ENCODE peak calls at places on chromosomes 6 and 20, in five cellular contexts. W is fibroblast of lung, Z is sigmoid colon, T is breast epithelium, R is adrenal gland. B is an unnamed sample.

GRCh38 chr6:54981647-54982046 is 135.1 kb downstream of the FAM83B start:
- DNase-seq in W (peak; percentile 65), Z (no peak), T (no peak), R (no peak), B (no peak)

GRCh38 chr20:47438464-47439381 is 63.0 kb upstream of the NCOA3 start:
- DNase-seq in W (no peak), Z (no peak), T (no peak), R (no peak), B (peak; percentile 30)

GRCh38 chr6:24033284-24033683 is 92.7 kb upstream of the NRSN1 start:
- DNase-seq in W (no peak), Z (no peak), T (no peak), R (no peak), B (no peak)

GRCh38 chr6:125294925-125295324 is 6.8 kb downstream of the HDDC2 start:
- DNase-seq in W (no peak), Z (no peak), T (no peak), R (no peak), B (no peak)

GRCh38 chr20:62449951-62450815 is 22.8 kb upstream of the RBBP8NL start:
- DNase-seq in W (no peak), Z (no peak), T (no peak), R (peak; percentile 33), B (no peak)

GRCh38 chr20:62020935-62021701 is 44.6 kb downstream of the TAF4 start:
- DNase-seq in W (peak; percentile 46), Z (peak; percentile 81), T (no peak), R (no peak), B (no peak)

GRCh38 chr20:57783956-57784837 is 74.4 kb upstream of the PMEPA1 start:
- DNase-seq in W (no peak), Z (no peak), T (no peak), R (no peak), B (no peak)

GRCh38 chr20:480044-480443 is 17.7 kb upstream of the TBC1D20 start:
- DNase-seq in W (no peak), Z (no peak), T (no peak), R (no peak), B (no peak)

GRCh38 chr6:12921467-12921866 is 204.9 kb downstream of the PHACTR1 start:
- DNase-seq in W (no peak), Z (no peak), T (no peak), R (no peak), B (no peak)

GRCh38 chr20:38049800-38050199 is 16.3 kb downstream of the RPRD1B start:
- DNase-seq in W (peak; percentile 48), Z (no peak), T (no peak), R (no peak), B (no peak)

GRCh38 chr20:58950603-58951002 is 30.5 kb upstream of the NELFCD start:
- DNase-seq in W (no peak), Z (no peak), T (no peak), R (no peak), B (no peak)

GRCh38 chr6:90605749-90606344 is 19.0 kb upstream of the MAP3K7 start:
- DNase-seq in W (no peak), Z (no peak), T (no peak), R (no peak), B (no peak)

GRCh38 chr6:122200441-122200840 is 199.0 kb upstream of the HSF2 start:
- DNase-seq in W (peak; percentile 12), Z (no peak), T (no peak), R (no peak), B (no peak)

GRCh38 chr6:87982134-87982533 is 65.5 kb upstream of the SPACA1 start:
- DNase-seq in W (no peak), Z (no peak), T (no peak), R (no peak), B (no peak)

GRCh38 chr6:106757267-106757666 is 127.9 kb downstream of the QRSL1 start:
- DNase-seq in W (no peak), Z (no peak), T (no peak), R (no peak), B (no peak)

GRCh38 chr20:63863021-63863797 is 1.9 kb upstream of the TPD52L2 start:
- DNase-seq in W (no peak), Z (no peak), T (no peak), R (no peak), B (no peak)

GRCh38 chr6:25628471-25629201 is 23.4 kb upstream of the SCGN start:
- DNase-seq in W (no peak), Z (no peak), T (no peak), R (no peak), B (no peak)

GRCh38 chr6:157226026-157226639 is 97.2 kb downstream of the TMEM242 start:
- DNase-seq in W (peak; percentile 37), Z (no peak), T (no peak), R (peak; percentile 66), B (no peak)

GRCh38 chr6:157724960-157725741 is 97.9 kb upstream of the SNX9 start:
- DNase-seq in W (no peak), Z (no peak), T (no peak), R (no peak), B (no peak)

GRCh38 chr6:170062904-170063220 is 228.0 kb downstream of the DLL1 start:
- DNase-seq in W (no peak), Z (peak; percentile 54), T (peak; percentile 20), R (peak; percentile 1), B (no peak)

GRCh38 chr6:129120856-129121255 is 237.9 kb downstream of the LAMA2 start:
- DNase-seq in W (no peak), Z (no peak), T (no peak), R (no peak), B (no peak)

GRCh38 chr20:32451682-32452461 is 93.7 kb downstream of the ASXL1 start:
- DNase-seq in W (no peak), Z (no peak), T (peak; percentile 41), R (peak; percentile 19), B (no peak)

GRCh38 chr20:19897891-19898290 is 119.3 kb upstream of the NAA20 start:
- DNase-seq in W (no peak), Z (no peak), T (no peak), R (no peak), B (no peak)

GRCh38 chr6:155224031-155224451 is 39.8 kb upstream of the CLDN20 start:
- DNase-seq in W (peak; percentile 68), Z (no peak), T (no peak), R (peak; percentile 25), B (no peak)

GRCh38 chr6:125789167-125789566 is 1.6 kb upstream of the NCOA7 start:
- DNase-seq in W (no peak), Z (peak; percentile 74), T (no peak), R (peak; percentile 72), B (no peak)

GRCh38 chr20:23167436-23167835 is 81.3 kb upstream of the CD93 start:
- DNase-seq in W (no peak), Z (no peak), T (no peak), R (no peak), B (no peak)

GRCh38 chr20:16590234-16590633 is 17.0 kb upstream of the KIF16B start:
- DNase-seq in W (no peak), Z (no peak), T (no peak), R (no peak), B (no peak)

GRCh38 chr20:59006167-59006863 is 739 bp downstream of the CTSZ start:
- DNase-seq in W (no peak), Z (peak; percentile 81), T (peak; percentile 55), R (no peak), B (no peak)

GRCh38 chr20:23111944-23112342 is 25.8 kb upstream of the CD93 start:
- DNase-seq in W (no peak), Z (no peak), T (no peak), R (no peak), B (no peak)

GRCh38 chr6:109717971-109718370 is 26.9 kb downstream of the FIG4 start:
- DNase-seq in W (no peak), Z (no peak), T (no peak), R (no peak), B (no peak)

GRCh38 chr20:1320902-1321653 is 7.9 kb downstream of the SDCBP2 start:
- DNase-seq in W (no peak), Z (no peak), T (no peak), R (no peak), B (no peak)

GRCh38 chr6:131093334-131093733 is 30.3 kb upstream of the EPB41L2 start:
- DNase-seq in W (no peak), Z (no peak), T (no peak), R (no peak), B (no peak)

GRCh38 chr20:15446373-15446772 is 1109.0 kb upstream of the FLRT3 start:
- DNase-seq in W (no peak), Z (no peak), T (peak; percentile 54), R (peak; percentile 14), B (no peak)

GRCh38 chr6:32195902-32196681 is 3.6 kb upstream of the GPSM3 start:
- DNase-seq in W (peak; percentile 84), Z (peak; percentile 97), T (peak; percentile 91), R (peak; percentile 89), B (peak; percentile 76)

GRCh38 chr6:32194825-32195651 is 2.6 kb upstream of the GPSM3 start:
- DNase-seq in W (peak; percentile 73), Z (no peak), T (no peak), R (no peak), B (no peak)

GRCh38 chr6:32196682-32197616 is 4.5 kb upstream of the GPSM3 start:
- DNase-seq in W (no peak), Z (peak; percentile 80), T (no peak), R (no peak), B (no peak)

GRCh38 chr6:32194388-32194787 is 1.9 kb upstream of the GPSM3 start:
- DNase-seq in W (no peak), Z (no peak), T (no peak), R (no peak), B (no peak)

DNA sequence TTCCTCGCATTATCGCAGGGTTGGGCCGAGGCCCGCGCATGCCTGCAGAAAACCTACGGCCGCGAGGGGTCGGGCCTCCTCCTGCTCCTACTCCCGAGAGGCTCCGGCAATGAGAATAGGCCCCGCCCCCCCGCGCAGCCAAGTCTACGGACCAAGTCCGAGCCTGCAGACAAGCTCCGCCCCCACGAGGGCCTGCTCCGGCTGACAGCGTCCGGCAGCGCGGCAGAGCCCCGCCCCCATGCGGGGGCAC is 3.1 kb upstream of the GPSM3 start:
- DNase-seq in W (peak; percentile 100), Z (peak; percentile 100), T (peak; percentile 100), R (peak; percentile 100), B (peak; percentile 99)
- TF ChIP-seq CTCF in W (no peak), Z (peak; percentile 42), T (no peak), R (peak; percentile 14), B (no peak)

GRCh38 chr6:1524040-1524480 is 85.7 kb upstream of the FOXC1 start:
- DNase-seq in W (peak; percentile 57), Z (no peak), T (peak; percentile 73), R (peak; percentile 50), B (peak; percentile 34)
- TF ChIP-seq CTCF in W (peak; percentile 26), Z (peak; percentile 15), T (peak; percentile 58), R (peak; percentile 29), B (no peak)

GRCh38 chr6:8888468-8888867 is 453.1 kb upstream of the SLC35B3 start:
- DNase-seq in W (no peak), Z (no peak), T (no peak), R (no peak), B (no peak)
- TF ChIP-seq CTCF in W (no peak), Z (no peak), T (no peak), R (peak; percentile 46), B (no peak)

DNA sequence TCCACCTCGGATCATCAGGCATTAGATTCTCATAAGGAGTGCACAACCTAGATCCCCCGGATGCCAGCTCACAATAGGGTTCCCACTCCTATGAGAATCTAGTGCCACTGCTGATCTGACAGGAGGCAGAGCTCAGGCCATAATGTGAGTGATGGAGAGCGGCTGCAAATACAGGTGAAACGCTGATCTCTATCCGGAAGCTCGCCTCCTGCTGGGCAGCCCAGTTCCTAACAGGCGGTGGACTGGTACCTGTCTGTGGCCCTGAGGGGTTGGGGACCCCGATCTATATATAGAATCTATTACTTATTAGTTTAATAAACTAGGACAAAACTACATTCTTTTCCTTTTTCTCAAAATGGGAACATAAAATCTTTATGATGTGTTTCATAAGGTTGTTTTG is 741.9 kb downstream of the RFPL4B start:
- DNase-seq in W (no peak), Z (no peak), T (no peak), R (no peak), B (no peak)
- TF ChIP-seq CTCF in W (no peak), Z (no peak), T (no peak), R (no peak), B (no peak)

B was measured in activated B cell treated with CpG ODN at 0.5 μM for 24 hours.